ENCODE peak calls at places on chromosomes 4 and X, in four cellular contexts. G is caudate nucleus, P is iPS DF 6.9, A is NCI-H460. H is an unnamed sample.

GRCh38 chr4:35818520-35818919 is 425.8 kb downstream of the ARAP2 start:
- DNase-seq in G (no peak), P (no peak), A (no peak), H (no peak)

GRCh38 chr4:147863111-147863747 is 131.3 kb downstream of the ARHGAP10 start:
- DNase-seq in G (no peak), P (no peak), A (no peak), H (no peak)

GRCh38 chr4:183370786-183371185 is 48.6 kb upstream of the CLDN24 start:
- DNase-seq in G (no peak), P (no peak), A (no peak), H (no peak)

GRCh38 chr4:24722026-24722568 is 73.3 kb upstream of the SOD3 start:
- DNase-seq in G (no peak), P (no peak), A (no peak), H (no peak)

GRCh38 chr4:106502106-106502699 is 133.6 kb upstream of the GIMD1 start:
- DNase-seq in G (no peak), P (peak; percentile 64), A (peak; percentile 46), H (peak; percentile 40)

GRCh38 chrX:13689519-13690211 is 737 bp downstream of the RAB9A start:
- DNase-seq in G (peak; percentile 29), P (no peak), A (no peak), H (no peak)

GRCh38 chrX:150856101-150856500 is 42.4 kb downstream of the CD99L2 start:
- DNase-seq in G (no peak), P (no peak), A (no peak), H (no peak)

GRCh38 chr4:147019061-147019460 is 73.4 kb upstream of the TTC29 start:
- DNase-seq in G (no peak), P (no peak), A (peak; percentile 60), H (peak; percentile 62)

GRCh38 chr4:139454111-139454600 is at the start of gene RAB33B:
- DNase-seq in G (no peak), P (no peak), A (no peak), H (no peak)

GRCh38 chr4:53990641-53991040 is 73.8 kb downstream of the CHIC2 start:
- DNase-seq in G (no peak), P (no peak), A (no peak), H (no peak)

GRCh38 chr4:8528713-8529112 is 51.5 kb upstream of the GPR78 start:
- DNase-seq in G (no peak), P (no peak), A (no peak), H (no peak)

GRCh38 chrX:135463937-135464336 is 42.2 kb downstream of the SMIM10L2A start:
- DNase-seq in G (no peak), P (no peak), A (peak; percentile 7), H (no peak)

GRCh38 chr4:108533245-108533844 is 87.0 kb upstream of the RPL34 start:
- DNase-seq in G (no peak), P (no peak), A (no peak), H (no peak)

GRCh38 chr4:150262611-150263010 is 184.4 kb downstream of the DCLK2 start:
- DNase-seq in G (no peak), P (no peak), A (no peak), H (no peak)

GRCh38 chr4:3009422-3009821 is 46.1 kb downstream of the GRK4 start:
- DNase-seq in G (no peak), P (peak; percentile 9), A (peak; percentile 8), H (no peak)

GRCh38 chr4:141158219-141158618 is 24.9 kb upstream of the RNF150 start:
- DNase-seq in G (no peak), P (no peak), A (peak; percentile 31), H (peak; percentile 13)

GRCh38 chr4:177489847-177490246 is 47.6 kb upstream of the AGA start:
- DNase-seq in G (no peak), P (no peak), A (no peak), H (no peak)

GRCh38 chr4:80202190-80202711 is 4.9 kb downstream of the PRDM8 start:
- DNase-seq in G (peak; percentile 62), P (no peak), A (no peak), H (no peak)

GRCh38 chrX:154019061-154019621 is 561 bp downstream of the IRAK1 start:
- DNase-seq in G (no peak), P (no peak), A (no peak), H (no peak)

GRCh38 chr4:73839071-73839470 is 2.6 kb downstream of the CXCL6 start:
- DNase-seq in G (no peak), P (no peak), A (no peak), H (no peak)

GRCh38 chr4:123477804-123478209 is 81.2 kb downstream of the SPRY1 start:
- DNase-seq in G (no peak), P (no peak), A (no peak), H (no peak)

GRCh38 chr4:87848622-87849351 is 16.0 kb downstream of the MEPE start:
- DNase-seq in G (peak; percentile 16), P (no peak), A (peak; percentile 50), H (peak; percentile 87)

GRCh38 chrX:21225643-21226042 is 148.6 kb upstream of the CNKSR2 start:
- DNase-seq in G (no peak), P (no peak), A (no peak), H (no peak)

GRCh38 chr4:173333658-173334084 is 487 bp downstream of the HMGB2 start:
- DNase-seq in G (peak; percentile 82), P (no peak), A (no peak), H (no peak)

H was measured in LNCaP clone FGC.